ENCODE peak calls at places on chromosomes 13 and 19, in nine cellular contexts. One of them, this sample, is unnamed.

GRCh38 chr19:15280915-15281683 is 48.9 kb upstream of the EPHX3 start:
- DNase-seq in breast epithelium: peak; percentile 68
- DNase-seq in RWPE1: peak; percentile 65
- DNase-seq in activated T-helper 1 cell treated with anti-CD3 and anti-CD28 coated beads, Interleukin-12 subunit alpha, Interleukin-12 subunit beta, Interleukin-2, Interleukin-4 antibody, amounts not matched to agents 30 ng/mL and 10 ng/mL and 1 ng/mL, durations not matched to agents 14 hours and 24 hours and 36 hours: no peak
- DNase-seq in EH: peak; percentile 90
- DNase-seq in stimulated activated CD4-positive, alpha-beta T cell treated with anti-CD3 and anti-CD28 coated beads, Interleukin-15, amount 100 ng/mL, for 1 hour: no peak
- DNase-seq in NCI-H2081 treated with DMSO at 0.1 percent for 48 hours: peak; percentile 8
- DNase-seq in SW480: peak; percentile 95
- DNase-seq in H54: peak; percentile 56
- DNase-seq in this sample: peak; percentile 83

GRCh38 chr19:45200614-45201013 is 22.0 kb downstream of the BLOC1S3 start:
- DNase-seq in activated T-helper 1 cell treated with anti-CD3 and anti-CD28 coated beads, Interleukin-12 subunit alpha, Interleukin-12 subunit beta, Interleukin-2, Interleukin-4 antibody, amounts not matched to agents 30 ng/mL and 10 ng/mL and 1 ng/mL, durations not matched to agents 14 hours and 24 hours and 36 hours: no peak
- DNase-seq in SW480: peak; percentile 33
- DNase-seq in NCI-H2081 treated with DMSO at 0.1 percent for 48 hours: no peak
- DNase-seq in breast epithelium: no peak
- DNase-seq in EH: peak; percentile 63
- DNase-seq in H54: no peak
- DNase-seq in stimulated activated CD4-positive, alpha-beta T cell treated with anti-CD3 and anti-CD28 coated beads, Interleukin-15, amount 100 ng/mL, for 1 hour: no peak
- DNase-seq in RWPE1: no peak
- DNase-seq in this sample: peak; percentile 25

GRCh38 chr13:114049026-114049425 is 75.2 kb upstream of the C13orf46 start:
- DNase-seq in EH: no peak
- DNase-seq in activated T-helper 1 cell treated with anti-CD3 and anti-CD28 coated beads, Interleukin-12 subunit alpha, Interleukin-12 subunit beta, Interleukin-2, Interleukin-4 antibody, amounts not matched to agents 30 ng/mL and 10 ng/mL and 1 ng/mL, durations not matched to agents 14 hours and 24 hours and 36 hours: no peak
- DNase-seq in breast epithelium: no peak
- DNase-seq in RWPE1: no peak
- DNase-seq in H54: no peak
- DNase-seq in SW480: no peak
- DNase-seq in stimulated activated CD4-positive, alpha-beta T cell treated with anti-CD3 and anti-CD28 coated beads, Interleukin-15, amount 100 ng/mL, for 1 hour: peak; percentile 45
- DNase-seq in NCI-H2081 treated with DMSO at 0.1 percent for 48 hours: no peak
- DNase-seq in this sample: no peak

GRCh38 chr19:6225232-6225635 is 54.5 kb downstream of the MLLT1 start:
- DNase-seq in RWPE1: no peak
- DNase-seq in stimulated activated CD4-positive, alpha-beta T cell treated with anti-CD3 and anti-CD28 coated beads, Interleukin-15, amount 100 ng/mL, for 1 hour: no peak
- DNase-seq in SW480: no peak
- DNase-seq in breast epithelium: no peak
- DNase-seq in activated T-helper 1 cell treated with anti-CD3 and anti-CD28 coated beads, Interleukin-12 subunit alpha, Interleukin-12 subunit beta, Interleukin-2, Interleukin-4 antibody, amounts not matched to agents 30 ng/mL and 10 ng/mL and 1 ng/mL, durations not matched to agents 14 hours and 24 hours and 36 hours: no peak
- DNase-seq in NCI-H2081 treated with DMSO at 0.1 percent for 48 hours: no peak
- DNase-seq in H54: no peak
- DNase-seq in EH: no peak
- DNase-seq in this sample: no peak

GRCh38 chr19:35206379-35206778 is 22.2 kb downstream of the FAM187B start:
- DNase-seq in activated T-helper 1 cell treated with anti-CD3 and anti-CD28 coated beads, Interleukin-12 subunit alpha, Interleukin-12 subunit beta, Interleukin-2, Interleukin-4 antibody, amounts not matched to agents 30 ng/mL and 10 ng/mL and 1 ng/mL, durations not matched to agents 14 hours and 24 hours and 36 hours: peak; percentile 56
- DNase-seq in SW480: no peak
- DNase-seq in breast epithelium: no peak
- DNase-seq in H54: no peak
- DNase-seq in NCI-H2081 treated with DMSO at 0.1 percent for 48 hours: no peak
- DNase-seq in stimulated activated CD4-positive, alpha-beta T cell treated with anti-CD3 and anti-CD28 coated beads, Interleukin-15, amount 100 ng/mL, for 1 hour: no peak
- DNase-seq in RWPE1: no peak
- DNase-seq in EH: no peak
- DNase-seq in this sample: no peak

GRCh38 chr13:20411638-20412342 is 113.9 kb downstream of the CRYL1 start:
- DNase-seq in H54: no peak
- DNase-seq in breast epithelium: peak; percentile 10
- DNase-seq in activated T-helper 1 cell treated with anti-CD3 and anti-CD28 coated beads, Interleukin-12 subunit alpha, Interleukin-12 subunit beta, Interleukin-2, Interleukin-4 antibody, amounts not matched to agents 30 ng/mL and 10 ng/mL and 1 ng/mL, durations not matched to agents 14 hours and 24 hours and 36 hours: peak; percentile 46
- DNase-seq in NCI-H2081 treated with DMSO at 0.1 percent for 48 hours: no peak
- DNase-seq in SW480: no peak
- DNase-seq in EH: no peak
- DNase-seq in RWPE1: no peak
- DNase-seq in stimulated activated CD4-positive, alpha-beta T cell treated with anti-CD3 and anti-CD28 coated beads, Interleukin-15, amount 100 ng/mL, for 1 hour: no peak
- DNase-seq in this sample: no peak

GRCh38 chr13:110555601-110556223 is 5.8 kb downstream of the RAB20 start:
- DNase-seq in EH: no peak
- DNase-seq in breast epithelium: no peak
- DNase-seq in activated T-helper 1 cell treated with anti-CD3 and anti-CD28 coated beads, Interleukin-12 subunit alpha, Interleukin-12 subunit beta, Interleukin-2, Interleukin-4 antibody, amounts not matched to agents 30 ng/mL and 10 ng/mL and 1 ng/mL, durations not matched to agents 14 hours and 24 hours and 36 hours: no peak
- DNase-seq in SW480: no peak
- DNase-seq in NCI-H2081 treated with DMSO at 0.1 percent for 48 hours: no peak
- DNase-seq in H54: no peak
- DNase-seq in stimulated activated CD4-positive, alpha-beta T cell treated with anti-CD3 and anti-CD28 coated beads, Interleukin-15, amount 100 ng/mL, for 1 hour: no peak
- DNase-seq in RWPE1: no peak
- DNase-seq in this sample: no peak

GRCh38 chr19:2547033-2547680 is 71.2 kb downstream of the GADD45B start:
- DNase-seq in stimulated activated CD4-positive, alpha-beta T cell treated with anti-CD3 and anti-CD28 coated beads, Interleukin-15, amount 100 ng/mL, for 1 hour: no peak
- DNase-seq in SW480: no peak
- DNase-seq in activated T-helper 1 cell treated with anti-CD3 and anti-CD28 coated beads, Interleukin-12 subunit alpha, Interleukin-12 subunit beta, Interleukin-2, Interleukin-4 antibody, amounts not matched to agents 30 ng/mL and 10 ng/mL and 1 ng/mL, durations not matched to agents 14 hours and 24 hours and 36 hours: no peak
- DNase-seq in NCI-H2081 treated with DMSO at 0.1 percent for 48 hours: no peak
- DNase-seq in RWPE1: no peak
- DNase-seq in H54: no peak
- DNase-seq in EH: no peak
- DNase-seq in breast epithelium: no peak
- DNase-seq in this sample: no peak

This sample was measured in NCI-H460.